ENCODE peak calls at places on chromosomes 7 and 10, in ten cellular contexts. Z is H54; H is Right ventricle myocardium superior; U is HFF-Myc; J is activated CD4-positive, CD25-positive, alpha-beta regulatory T cell; E is stomach; L is fibroblast of mammary gland; D is left ventricle myocardium inferior; M is stromal cell of bone marrow; X is neuronal stem cell. R is an unnamed sample.

GRCh38 chr7:23852135-23852534 is 142.1 kb downstream of the STK31 start:
- DNase-seq in Z (no peak), H (no peak), U (no peak), J (no peak), E (no peak), L (no peak), D (no peak), M (no peak), X (no peak), R (no peak)

GRCh38 chr10:3471927-3472704 is 299.5 kb upstream of the PITRM1 start:
- DNase-seq in Z (no peak), H (no peak), U (no peak), J (no peak), E (no peak), L (no peak), D (no peak), M (no peak), X (peak), R (no peak)

GRCh38 chr7:129263168-129263567 is 38.3 kb downstream of the AHCYL2 start:
- DNase-seq in Z (no peak), H (no peak), U (no peak), J (no peak), E (no peak), L (no peak), D (no peak), M (no peak), X (no peak), R (no peak)

GRCh38 chr10:79356104-79356503 is 8.8 kb downstream of the PPIF start:
- DNase-seq in Z (peak), H (no peak), U (no peak), J (no peak), E (no peak), L (no peak), D (no peak), M (no peak), X (no peak), R (no peak)

GRCh38 chr10:112383325-112383724 is 9.4 kb downstream of the ACSL5 start:
- DNase-seq in Z (peak), H (no peak), U (no peak), J (no peak), E (peak), L (peak), D (no peak), M (no peak), X (no peak), R (peak)

GRCh38 chr7:35250941-35251340 is 3.0 kb downstream of the TBX20 start:
- DNase-seq in Z (no peak), H (no peak), U (no peak), J (no peak), E (no peak), L (no peak), D (no peak), M (no peak), X (no peak), R (no peak)

GRCh38 chr10:79286318-79286951 is 60.8 kb upstream of the PPIF start:
- DNase-seq in Z (no peak), H (peak), U (no peak), J (peak), E (peak), L (no peak), D (peak), M (no peak), X (no peak), R (peak)

GRCh38 chr10:49620841-49621378 is 7.1 kb downstream of the CHAT start:
- DNase-seq in Z (no peak), H (no peak), U (no peak), J (no peak), E (no peak), L (no peak), D (no peak), M (no peak), X (no peak), R (no peak)

GRCh38 chr10:120221873-120222485 is 235.0 kb upstream of the PLPP4 start:
- DNase-seq in Z (peak), H (no peak), U (peak), J (no peak), E (peak), L (peak), D (no peak), M (peak), X (no peak), R (peak)

GRCh38 chr10:50511512-50512213 is 112.1 kb downstream of the SGMS1 start:
- DNase-seq in Z (no peak), H (no peak), U (no peak), J (no peak), E (no peak), L (peak), D (no peak), M (no peak), X (no peak), R (peak)

GRCh38 chr7:77238703-77239136 is 39.1 kb upstream of the FGL2 start:
- DNase-seq in Z (no peak), H (peak), U (no peak), J (no peak), E (no peak), L (no peak), D (no peak), M (no peak), X (no peak), R (no peak)

GRCh38 chr10:21473135-21473534 is 52.3 kb downstream of the SKIDA1 start:
- DNase-seq in Z (no peak), H (no peak), U (no peak), J (no peak), E (no peak), L (no peak), D (no peak), M (no peak), X (no peak), R (no peak)

GRCh38 chr10:34760606-34761005 is 54.5 kb downstream of the PARD3 start:
- DNase-seq in Z (no peak), H (peak), U (no peak), J (no peak), E (no peak), L (peak), D (peak), M (no peak), X (no peak), R (peak)

R was measured in Daoy.